ENCODE peak calls at places on chromosomes 16 and 17, in ten cellular contexts. M is glomerular endothelial cell; C is left ventricle myocardium inferior; S is astrocyte of the hippocampus; Y is Peyer's patch; H is neural crest cell; Z is effector memory CD4-positive, alpha-beta T cell; Q is CD8-positive, alpha-beta T cell; N is endothelial cell; F is stimulated activated CD8-positive, alpha-beta memory T cell treated with anti-CD3 and anti-CD28 coated beads, Interleukin-4, amount 100 ng/mL, for 1 hour. I is an unnamed sample.

GRCh38 chr17:65807361-65807760 is 245.9 kb upstream of the AXIN2 start:
- DNase-seq in M (no peak), C (no peak), S (no peak), Y (no peak), H (no peak), Z (no peak), Q (no peak), N (no peak), F (no peak), I (no peak)

GRCh38 chr16:23061669-23062068 is 87.6 kb downstream of the USP31 start:
- DNase-seq in M (no peak), C (no peak), S (peak), Y (no peak), H (no peak), Z (no peak), Q (no peak), N (no peak), F (no peak), I (no peak)

GRCh38 chr17:82702161-82702932 is 3.8 kb upstream of the RAB40B start:
- DNase-seq in M (no peak), C (no peak), S (no peak), Y (peak), H (no peak), Z (no peak), Q (no peak), N (no peak), F (no peak), I (no peak)

GRCh38 chr16:65807858-65808257 is 558.6 kb upstream of the CDH5 start:
- DNase-seq in M (no peak), C (no peak), S (no peak), Y (no peak), H (no peak), Z (no peak), Q (no peak), N (no peak), F (no peak), I (no peak)

GRCh38 chr16:84780977-84781376 is 38.8 kb upstream of the CRISPLD2 start:
- DNase-seq in M (no peak), C (no peak), S (no peak), Y (no peak), H (no peak), Z (no peak), Q (no peak), N (no peak), F (no peak), I (no peak)

GRCh38 chr17:3724373-3725077 is 822 bp downstream of the HASPIN start:
- DNase-seq in M (no peak), C (no peak), S (no peak), Y (no peak), H (no peak), Z (no peak), Q (no peak), N (peak), F (no peak), I (no peak)

GRCh38 chr17:72250206-72250605 is 129.4 kb downstream of the SOX9 start:
- DNase-seq in M (no peak), C (no peak), S (no peak), Y (no peak), H (no peak), Z (no peak), Q (no peak), N (no peak), F (no peak), I (no peak)

GRCh38 chr16:49441366-49441780 is 67.8 kb downstream of the C16orf78 start:
- DNase-seq in M (no peak), C (peak), S (no peak), Y (no peak), H (peak), Z (peak), Q (peak), N (peak), F (peak), I (no peak)

GRCh38 chr17:7404737-7405412 is 978 bp upstream of the TMEM256 start:
- DNase-seq in M (no peak), C (peak), S (no peak), Y (peak), H (peak), Z (no peak), Q (no peak), N (peak), F (no peak), I (no peak)

GRCh38 chr16:167117-167462 is 1.3 kb downstream of the HBM start:
- DNase-seq in M (no peak), C (no peak), S (no peak), Y (no peak), H (no peak), Z (no peak), Q (no peak), N (no peak), F (no peak), I (no peak)

GRCh38 chr16:396605-397004 is 394 bp upstream of the NME4 start:
- DNase-seq in M (no peak), C (peak), S (peak), Y (peak), H (peak), Z (no peak), Q (no peak), N (peak), F (no peak), I (no peak)

GRCh38 chr17:17971431-17972125 is 622 bp downstream of the TOM1L2 start:
- DNase-seq in M (no peak), C (peak), S (peak), Y (no peak), H (no peak), Z (peak), Q (no peak), N (no peak), F (peak), I (no peak)

GRCh38 chr17:79933863-79934652 is 94.8 kb upstream of the CBX4 start:
- DNase-seq in M (no peak), C (no peak), S (no peak), Y (peak), H (no peak), Z (no peak), Q (no peak), N (no peak), F (no peak), I (no peak)

GRCh38 chr17:34177642-34178041 is 77.4 kb upstream of the CCL2 start:
- DNase-seq in M (peak), C (no peak), S (peak), Y (no peak), H (no peak), Z (no peak), Q (no peak), N (no peak), F (no peak), I (no peak)

GRCh38 chr16:10625595-10626357 is 45.4 kb upstream of the EMP2 start:
- DNase-seq in M (no peak), C (no peak), S (no peak), Y (no peak), H (no peak), Z (no peak), Q (no peak), N (no peak), F (no peak), I (no peak)

GRCh38 chr17:64355536-64356303 is 34.9 kb downstream of the PECAM1 start:
- DNase-seq in M (no peak), C (no peak), S (peak), Y (no peak), H (no peak), Z (no peak), Q (no peak), N (no peak), F (no peak), I (no peak)

GRCh38 chr16:595942-596735 is 6.3 kb downstream of the RAB40C start:
- DNase-seq in M (no peak), C (no peak), S (no peak), Y (no peak), H (no peak), Z (no peak), Q (no peak), N (no peak), F (no peak), I (no peak)

GRCh38 chr16:81515281-81515680 is 70.7 kb downstream of the CMIP start:
- DNase-seq in M (no peak), C (no peak), S (no peak), Y (no peak), H (no peak), Z (no peak), Q (no peak), N (no peak), F (no peak), I (no peak)

GRCh38 chr16:15650698-15651161 is 685 bp downstream of the NDE1 start:
- DNase-seq in M (no peak), C (no peak), S (peak), Y (peak), H (peak), Z (peak), Q (no peak), N (peak), F (no peak), I (no peak)

GRCh38 chr16:75458439-75458838 is 6.0 kb downstream of the TMEM170A start:
- DNase-seq in M (no peak), C (no peak), S (no peak), Y (no peak), H (no peak), Z (no peak), Q (no peak), N (no peak), F (no peak), I (no peak)

GRCh38 chr16:22004321-22004720 is 3.4 kb upstream of the PDZD9 start:
- DNase-seq in M (no peak), C (no peak), S (no peak), Y (no peak), H (no peak), Z (no peak), Q (no peak), N (no peak), F (no peak), I (no peak)

GRCh38 chr17:80339731-80340456 is 75.1 kb upstream of the ENDOV start:
- DNase-seq in M (no peak), C (no peak), S (no peak), Y (no peak), H (no peak), Z (no peak), Q (no peak), N (no peak), F (no peak), I (no peak)

GRCh38 chr16:8727084-8727590 is 52.7 kb downstream of the ABAT start:
- DNase-seq in M (no peak), C (no peak), S (no peak), Y (no peak), H (no peak), Z (no peak), Q (no peak), N (no peak), F (no peak), I (no peak)

GRCh38 chr16:3879258-3879886 is 1.1 kb downstream of the CREBBP start:
- DNase-seq in M (no peak), C (peak), S (peak), Y (peak), H (no peak), Z (no peak), Q (no peak), N (peak), F (no peak), I (no peak)

GRCh38 chr16:75754126-75754525 is 27.8 kb upstream of the CPHXL start:
- DNase-seq in M (no peak), C (no peak), S (no peak), Y (no peak), H (no peak), Z (no peak), Q (no peak), N (no peak), F (no peak), I (no peak)

GRCh38 chr16:56311208-56312027 is 113.9 kb downstream of the AMFR start:
- DNase-seq in M (no peak), C (no peak), S (no peak), Y (no peak), H (no peak), Z (no peak), Q (no peak), N (no peak), F (no peak), I (no peak)

GRCh38 chr16:51133130-51133529 is 17.9 kb downstream of the SALL1 start:
- DNase-seq in M (no peak), C (no peak), S (no peak), Y (no peak), H (no peak), Z (no peak), Q (no peak), N (peak), F (no peak), I (no peak)

GRCh38 chr16:8963010-8963824 is 489 bp downstream of the USP7 start:
- DNase-seq in M (no peak), C (no peak), S (peak), Y (no peak), H (no peak), Z (no peak), Q (no peak), N (peak), F (no peak), I (no peak)

GRCh38 chr17:27572665-27573064 is 58.3 kb upstream of the LGALS9 start:
- DNase-seq in M (no peak), C (no peak), S (no peak), Y (no peak), H (no peak), Z (no peak), Q (no peak), N (no peak), F (no peak), I (no peak)

GRCh38 chr17:35372846-35373531 is 432 bp downstream of the SLFN11 start:
- DNase-seq in M (no peak), C (peak), S (no peak), Y (no peak), H (no peak), Z (no peak), Q (no peak), N (no peak), F (no peak), I (no peak)

GRCh38 chr17:35748323-35748960 is 4.6 kb downstream of the GAS2L2 start:
- DNase-seq in M (no peak), C (no peak), S (peak), Y (no peak), H (no peak), Z (no peak), Q (no peak), N (no peak), F (no peak), I (no peak)

GRCh38 chr16:66099261-66099660 is 267.2 kb upstream of the CDH5 start:
- DNase-seq in M (no peak), C (no peak), S (no peak), Y (no peak), H (no peak), Z (no peak), Q (no peak), N (no peak), F (no peak), I (no peak)

GRCh38 chr17:11644265-11645212 is 46.3 kb downstream of the DNAH9 start:
- DNase-seq in M (peak), C (peak), S (peak), Y (peak), H (peak), Z (no peak), Q (no peak), N (peak), F (no peak), I (peak)

GRCh38 chr16:58492066-58492465 is 7.9 kb upstream of the NDRG4 start:
- DNase-seq in M (no peak), C (no peak), S (no peak), Y (no peak), H (no peak), Z (no peak), Q (no peak), N (no peak), F (no peak), I (no peak)

GRCh38 chr16:59907671-59908070 is 1173.6 kb upstream of the GOT2 start:
- DNase-seq in M (no peak), C (no peak), S (peak), Y (no peak), H (no peak), Z (no peak), Q (no peak), N (no peak), F (no peak), I (no peak)